ENCODE peak calls at places on chromosomes 7 and 10, in four cellular contexts. One of them, this sample, is unnamed.

GRCh38 chr10:86644412-86645110 is 9.8 kb upstream of the OPN4 start:
- DNase-seq in stimulated activated CD8-positive, alpha-beta memory T cell treated with anti-CD3 and anti-CD28 coated beads, Interleukin-15, amount 100 ng/mL, for 24 hours: no peak
- DNase-seq in astrocyte of the spinal cord: peak
- DNase-seq in mucosa of descending colon: no peak
- DNase-seq in this sample: no peak

GRCh38 chr10:114181971-114182370 is 2.8 kb downstream of the TDRD1 start:
- DNase-seq in astrocyte of the spinal cord: no peak
- DNase-seq in stimulated activated CD8-positive, alpha-beta memory T cell treated with anti-CD3 and anti-CD28 coated beads, Interleukin-15, amount 100 ng/mL, for 24 hours: no peak
- DNase-seq in mucosa of descending colon: peak
- DNase-seq in this sample: no peak

GRCh38 chr7:24245362-24245761 is 38.6 kb upstream of the NPY start:
- DNase-seq in stimulated activated CD8-positive, alpha-beta memory T cell treated with anti-CD3 and anti-CD28 coated beads, Interleukin-15, amount 100 ng/mL, for 24 hours: no peak
- DNase-seq in astrocyte of the spinal cord: no peak
- DNase-seq in mucosa of descending colon: no peak
- DNase-seq in this sample: no peak

GRCh38 chr7:11959121-11959520 is 127.1 kb upstream of the THSD7A start:
- DNase-seq in astrocyte of the spinal cord: no peak
- DNase-seq in stimulated activated CD8-positive, alpha-beta memory T cell treated with anti-CD3 and anti-CD28 coated beads, Interleukin-15, amount 100 ng/mL, for 24 hours: no peak
- DNase-seq in mucosa of descending colon: no peak
- DNase-seq in this sample: no peak

GRCh38 chr10:85603167-85603940 is 763.2 kb downstream of the GRID1 start:
- DNase-seq in astrocyte of the spinal cord: no peak
- DNase-seq in stimulated activated CD8-positive, alpha-beta memory T cell treated with anti-CD3 and anti-CD28 coated beads, Interleukin-15, amount 100 ng/mL, for 24 hours: no peak
- DNase-seq in mucosa of descending colon: no peak
- DNase-seq in this sample: no peak

GRCh38 chr10:120456626-120457430 is at the start of gene PLPP4:
- DNase-seq in stimulated activated CD8-positive, alpha-beta memory T cell treated with anti-CD3 and anti-CD28 coated beads, Interleukin-15, amount 100 ng/mL, for 24 hours: no peak
- DNase-seq in mucosa of descending colon: no peak
- DNase-seq in astrocyte of the spinal cord: peak
- DNase-seq in this sample: no peak

GRCh38 chr10:104253106-104253505 is 1.6 kb upstream of the GSTO1 start:
- DNase-seq in stimulated activated CD8-positive, alpha-beta memory T cell treated with anti-CD3 and anti-CD28 coated beads, Interleukin-15, amount 100 ng/mL, for 24 hours: no peak
- DNase-seq in astrocyte of the spinal cord: no peak
- DNase-seq in mucosa of descending colon: peak
- DNase-seq in this sample: no peak

GRCh38 chr7:143300959-143301617 is 12.9 kb downstream of the CASP2 start:
- DNase-seq in mucosa of descending colon: no peak
- DNase-seq in stimulated activated CD8-positive, alpha-beta memory T cell treated with anti-CD3 and anti-CD28 coated beads, Interleukin-15, amount 100 ng/mL, for 24 hours: no peak
- DNase-seq in astrocyte of the spinal cord: peak
- DNase-seq in this sample: no peak

GRCh38 chr7:39240864-39241263 is 263.2 kb downstream of the POU6F2 start:
- DNase-seq in stimulated activated CD8-positive, alpha-beta memory T cell treated with anti-CD3 and anti-CD28 coated beads, Interleukin-15, amount 100 ng/mL, for 24 hours: no peak
- DNase-seq in mucosa of descending colon: no peak
- DNase-seq in astrocyte of the spinal cord: no peak
- DNase-seq in this sample: no peak

This sample was measured in activated CD8-positive, alpha-beta memory T cell treated with anti-CD3 and anti-CD28 coated beads for 48 hours.